ENCODE peak calls at places on chromosomes 1 and 21, in six cellular contexts. Z is transverse colon, G is fibroblast of pulmonary artery, W is IMR-90, H is GM23338, R is fibroblast of villous mesenchyme. T is an unnamed sample.

GRCh38 chr21:33866851-33867250 is 48.8 kb downstream of the ATP5PO start:
- DNase-seq in Z (no peak), G (no peak), W (peak), H (no peak), R (no peak), T (no peak)

GRCh38 chr1:40372658-40373322 is 737 bp upstream of the SMAP2 start:
- DNase-seq in Z (no peak), G (no peak), W (no peak), H (no peak), R (no peak), T (no peak)

GRCh38 chr1:204565617-204566582 is 49.7 kb downstream of the MDM4 start:
- DNase-seq in Z (peak), G (peak), W (peak), H (peak), R (peak), T (peak)

GRCh38 chr1:14733053-14733778 is 134.7 kb downstream of the KAZN start:
- DNase-seq in Z (no peak), G (no peak), W (no peak), H (peak), R (peak), T (peak)

GRCh38 chr1:234478481-234479309 is at the start of gene TARBP1:
- DNase-seq in Z (peak), G (peak), W (peak), H (peak), R (peak), T (no peak)

GRCh38 chr1:10561955-10562354 is 87.2 kb downstream of the PEX14 start:
- DNase-seq in Z (no peak), G (peak), W (no peak), H (peak), R (no peak), T (no peak)

GRCh38 chr1:180548686-180549326 is 10.0 kb upstream of the OVAAL start:
- DNase-seq in Z (no peak), G (no peak), W (no peak), H (no peak), R (no peak), T (no peak)

GRCh38 chr1:23118957-23119792 is 49.5 kb downstream of the LUZP1 start:
- DNase-seq in Z (peak), G (peak), W (peak), H (no peak), R (peak), T (no peak)

GRCh38 chr1:77631302-77631701 is 51.2 kb downstream of the ZZZ3 start:
- DNase-seq in Z (no peak), G (no peak), W (no peak), H (no peak), R (no peak), T (no peak)

GRCh38 chr1:94955767-94956632 is 29.1 kb upstream of the CNN3 start:
- DNase-seq in Z (no peak), G (peak), W (peak), H (no peak), R (peak), T (no peak)

GRCh38 chr1:39152923-39153322 is 51.6 kb upstream of the MACF1 start:
- DNase-seq in Z (no peak), G (no peak), W (no peak), H (no peak), R (no peak), T (no peak)
- H3K4me3 ChIP-seq in Z (no peak), G (no peak), W (no peak), H (no peak), R (no peak), T (no peak)

GRCh38 chr1:54846301-54846700 is 40.7 kb downstream of the DHCR24 start:
- DNase-seq in Z (no peak), G (no peak), W (no peak), H (no peak), R (no peak), T (no peak)

GRCh38 chr1:54850082-54850730 is 36.8 kb downstream of the DHCR24 start:
- DNase-seq in Z (no peak), G (no peak), W (peak), H (no peak), R (no peak), T (no peak)

GRCh38 chr1:54846716-54847284 is 40.2 kb downstream of the DHCR24 start:
- DNase-seq in Z (no peak), G (no peak), W (no peak), H (no peak), R (no peak), T (no peak)

GRCh38 chr1:54849219-54850081 is 37.5 kb downstream of the DHCR24 start:
- DNase-seq in Z (no peak), G (no peak), W (no peak), H (no peak), R (no peak), T (no peak)

DNA sequence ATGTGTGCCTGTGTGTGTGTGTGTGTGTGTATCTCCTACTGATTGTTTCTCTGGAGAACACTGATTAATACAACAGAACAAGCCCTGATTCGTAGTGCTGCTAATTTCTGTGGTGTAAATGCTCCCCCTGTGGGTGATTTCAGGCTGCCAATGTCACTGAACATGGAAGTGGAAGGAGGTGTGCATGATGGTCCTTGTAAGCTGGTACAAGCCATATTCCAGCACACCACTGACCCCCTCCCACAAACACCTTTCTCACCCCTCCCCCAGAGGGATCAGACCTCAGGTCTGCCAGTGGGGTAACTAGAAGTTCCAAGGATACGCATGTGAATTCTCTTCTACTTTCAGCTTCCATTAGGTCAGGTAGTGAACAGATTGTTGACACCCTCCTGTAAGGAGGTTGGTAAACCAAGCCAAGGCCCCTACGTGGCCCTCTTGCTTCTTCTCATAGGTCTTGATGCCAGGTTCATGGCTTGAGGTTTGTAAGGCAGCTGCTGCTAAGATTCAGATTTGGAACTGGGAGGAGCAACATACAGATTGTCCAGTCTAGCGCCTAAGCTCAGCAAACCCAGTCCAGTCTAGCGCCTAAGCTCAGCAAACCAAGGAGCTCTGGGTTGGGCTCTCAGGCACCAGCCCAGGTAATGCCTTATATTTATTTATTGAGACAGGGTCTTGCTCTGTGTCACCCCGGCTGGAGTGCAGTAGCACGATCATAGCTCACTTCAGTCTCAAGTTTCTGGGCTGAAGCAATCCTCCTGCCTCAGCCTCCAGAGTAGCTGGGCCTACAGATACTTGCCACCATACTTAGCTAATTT is 38.7 kb downstream of the DHCR24 start:
- DNase-seq in Z (no peak), G (no peak), W (no peak), H (peak), R (no peak), T (no peak)
- TF ChIP-seq CTCF in Z (no peak), G (no peak), W (no peak), H (peak), R (no peak), T (no peak)

DNA sequence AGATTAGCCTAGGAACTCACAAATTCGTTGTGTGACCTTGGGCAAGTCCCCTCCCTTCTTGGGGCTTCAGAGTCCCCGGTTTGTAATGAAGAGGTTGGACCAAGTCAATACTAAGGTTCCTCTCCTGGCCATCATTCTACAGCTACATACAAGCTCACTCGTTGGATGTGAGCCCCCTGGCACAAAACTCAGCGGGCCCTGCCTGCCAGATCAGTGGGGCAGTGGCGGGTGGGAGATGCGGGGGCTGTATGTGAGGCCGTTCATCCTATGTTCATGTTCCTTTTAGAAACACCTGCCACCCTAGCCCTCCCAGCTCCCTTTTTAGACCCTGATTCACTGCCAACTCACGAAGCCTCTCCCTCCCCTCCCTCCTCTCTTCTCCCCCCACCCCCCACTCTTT is 2.1 kb downstream of the DLGAP3 start:
- DNase-seq in Z (no peak), G (no peak), W (no peak), H (no peak), R (no peak), T (no peak)
- H3K4me3 ChIP-seq in Z (no peak), G (no peak), W (no peak), H (no peak), R (no peak), T (no peak)

GRCh38 chr1:232409584-232409983 is 220.3 kb downstream of the SIPA1L2 start:
- DNase-seq in Z (no peak), G (no peak), W (no peak), H (no peak), R (no peak), T (no peak)

GRCh38 chr1:232404981-232405380 is 225.0 kb downstream of the SIPA1L2 start:
- DNase-seq in Z (no peak), G (no peak), W (no peak), H (no peak), R (no peak), T (no peak)

GRCh38 chr1:232403017-232403714 is 226.8 kb downstream of the SIPA1L2 start:
- DNase-seq in Z (no peak), G (no peak), W (no peak), H (no peak), R (no peak), T (no peak)

GRCh38 chr1:232407120-232407519 is 222.8 kb downstream of the SIPA1L2 start:
- DNase-seq in Z (no peak), G (no peak), W (no peak), H (no peak), R (no peak), T (no peak)

GRCh38 chr1:232404227-232404626 is 225.7 kb downstream of the SIPA1L2 start:
- DNase-seq in Z (no peak), G (no peak), W (no peak), H (no peak), R (no peak), T (no peak)
- TF ChIP-seq CTCF in Z (no peak), G (no peak), W (no peak), H (no peak), R (no peak), T (no peak)

GRCh38 chr1:228794173-228794572 is 58.9 kb downstream of the RHOU start:
- DNase-seq in Z (no peak), G (peak), W (no peak), H (no peak), R (no peak), T (peak)
- H3K4me3 ChIP-seq in Z (no peak), G (no peak), W (no peak), H (no peak), R (no peak), T (no peak)

DNA sequence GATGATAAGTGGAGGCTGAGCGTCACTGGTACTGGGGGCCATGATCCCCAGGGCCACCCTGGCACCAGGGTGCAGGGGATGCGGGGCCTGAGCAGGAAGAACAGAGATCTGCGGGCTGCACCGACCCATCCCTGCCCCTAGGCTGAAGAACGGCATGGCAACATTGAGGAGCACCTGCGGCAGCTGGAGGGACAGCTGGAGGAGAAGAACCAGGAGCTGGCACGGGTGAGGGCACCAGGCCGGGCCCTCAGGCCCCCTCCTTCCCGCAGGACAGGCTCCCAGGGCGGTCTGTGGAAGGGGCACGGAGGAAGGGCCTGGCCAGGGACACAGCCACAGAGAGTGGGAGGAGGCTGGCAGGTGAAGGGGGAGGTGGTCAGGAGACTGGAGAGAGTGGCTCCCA is 21.8 kb downstream of the PPFIA4 start:
- DNase-seq in Z (no peak), G (no peak), W (no peak), H (no peak), R (no peak), T (no peak)
- TF ChIP-seq CTCF in Z (no peak), G (no peak), W (no peak), H (no peak), R (no peak), T (no peak)

GRCh38 chr1:216184281-216184680 is 239.0 kb downstream of the USH2A start:
- DNase-seq in Z (no peak), G (no peak), W (peak), H (no peak), R (no peak), T (no peak)
- H3K4me3 ChIP-seq in Z (no peak), G (no peak), W (no peak), H (no peak), R (no peak), T (no peak)

T was measured in astrocyte of the cerebellum.